ENCODE peak calls at places on chromosomes 4 and X, in eight cellular contexts. P, C, D, L, O, Y, J and W are unnamed samples.

GRCh38 chrX:43836435-43837184 is 45.6 kb downstream of the MAOB start:
- DNase-seq in P (no peak), C (no peak), D (no peak), L (peak), O (no peak), Y (no peak), J (peak), W (no peak)

GRCh38 chr4:183455431-183456145 is 11.2 kb downstream of the CDKN2AIP start:
- DNase-seq in P (no peak), C (no peak), D (no peak), L (no peak), O (no peak), Y (no peak), J (no peak), W (no peak)

GRCh38 chr4:17511041-17511949 is 595 bp downstream of the QDPR start:
- DNase-seq in P (peak), C (peak), D (peak), L (peak), O (peak), Y (peak), J (peak), W (peak)

GRCh38 chr4:1329408-1330371 is 17.3 kb upstream of the UVSSA start:
- DNase-seq in P (peak), C (no peak), D (no peak), L (no peak), O (no peak), Y (no peak), J (no peak), W (no peak)

GRCh38 chr4:21512351-21512750 is 436.2 kb downstream of the KCNIP4 start:
- DNase-seq in P (no peak), C (no peak), D (no peak), L (peak), O (no peak), Y (no peak), J (peak), W (no peak)

GRCh38 chrX:40173662-40174593 is 76.2 kb upstream of the BCOR start:
- DNase-seq in P (peak), C (peak), D (peak), L (peak), O (no peak), Y (peak), J (peak), W (peak)

GRCh38 chrX:52870041-52870440 is 2.2 kb upstream of the XAGE3 start:
- DNase-seq in P (no peak), C (no peak), D (no peak), L (no peak), O (no peak), Y (no peak), J (no peak), W (no peak)

GRCh38 chr4:173934933-173935620 is 348.4 kb downstream of the FBXO8 start:
- DNase-seq in P (no peak), C (no peak), D (no peak), L (no peak), O (no peak), Y (no peak), J (no peak), W (no peak)

GRCh38 chrX:150849996-150850720 is 48.3 kb downstream of the CD99L2 start:
- DNase-seq in P (no peak), C (no peak), D (no peak), L (no peak), O (no peak), Y (no peak), J (no peak), W (no peak)

DNA sequence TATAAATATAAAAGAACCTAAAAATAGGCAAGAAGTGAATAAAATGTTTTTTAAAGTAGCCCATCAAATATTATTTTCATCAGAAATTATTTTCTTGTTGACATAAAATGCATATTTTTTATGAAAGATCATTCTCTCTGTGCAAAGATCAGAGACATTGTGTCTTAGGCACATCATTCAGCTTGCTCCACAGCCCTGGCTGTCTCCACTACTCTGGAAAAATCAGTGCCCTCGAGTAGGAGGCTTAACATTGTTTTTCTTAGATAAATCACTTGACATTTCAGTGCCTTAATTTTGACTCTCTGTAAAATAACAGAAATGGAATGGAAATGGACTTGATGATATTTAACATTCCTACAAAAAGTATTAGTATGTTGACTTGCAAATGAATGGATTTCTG is 77.9 kb downstream of the FAT4 start:
- DNase-seq in P (no peak), C (no peak), D (no peak), L (no peak), O (no peak), Y (no peak), J (no peak), W (no peak)
- H3K4me3 ChIP-seq in P (no peak), C (no peak), D (no peak), L (no peak), O (no peak), Y (no peak), J (no peak), W (no peak)

DNA sequence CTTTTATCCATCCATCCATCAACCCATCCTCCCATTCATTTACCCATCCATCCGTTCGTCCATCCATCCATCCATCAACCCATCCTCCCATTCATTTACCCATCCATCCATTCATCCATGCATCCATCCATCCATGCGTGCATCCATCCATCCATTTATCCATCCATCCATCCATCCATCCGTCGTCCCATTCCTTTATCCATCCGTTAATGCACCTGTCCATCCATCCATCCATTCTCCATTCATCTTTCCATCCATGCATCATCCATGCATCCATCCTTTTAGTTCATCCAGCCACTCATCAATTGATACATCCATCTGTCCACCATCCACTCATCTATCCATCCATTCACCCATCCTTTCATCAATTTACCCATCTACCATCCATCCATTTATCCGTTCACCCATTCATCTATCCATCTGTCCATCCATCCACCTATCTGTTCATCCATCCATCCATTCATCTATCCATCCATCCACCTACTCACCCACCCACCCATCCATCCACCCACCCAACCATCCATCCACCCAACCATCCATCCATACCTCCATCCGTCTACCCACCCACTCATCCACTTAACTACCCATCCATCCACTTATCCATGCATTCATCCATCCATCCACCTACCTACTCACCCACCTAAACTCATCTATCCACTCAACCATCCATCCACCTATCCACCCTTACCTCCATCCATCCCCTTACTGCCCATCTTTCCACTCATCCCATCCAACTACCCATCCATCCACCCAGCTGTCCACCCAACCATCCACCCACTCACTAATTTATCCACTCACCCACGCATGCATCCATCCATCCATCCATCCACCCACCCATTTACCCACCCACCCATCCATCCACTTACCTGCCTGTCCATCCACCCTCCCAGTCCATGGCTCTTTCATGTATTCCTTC is 9.6 kb downstream of the CD99 start:
- DNase-seq in P (no peak), C (no peak), D (no peak), L (no peak), O (no peak), Y (no peak), J (no peak), W (no peak)
- H3K27ac ChIP-seq in P (no peak), C (peak), D (no peak), L (no peak), O (no peak), Y (no peak), J (peak), W (peak)

DNA sequence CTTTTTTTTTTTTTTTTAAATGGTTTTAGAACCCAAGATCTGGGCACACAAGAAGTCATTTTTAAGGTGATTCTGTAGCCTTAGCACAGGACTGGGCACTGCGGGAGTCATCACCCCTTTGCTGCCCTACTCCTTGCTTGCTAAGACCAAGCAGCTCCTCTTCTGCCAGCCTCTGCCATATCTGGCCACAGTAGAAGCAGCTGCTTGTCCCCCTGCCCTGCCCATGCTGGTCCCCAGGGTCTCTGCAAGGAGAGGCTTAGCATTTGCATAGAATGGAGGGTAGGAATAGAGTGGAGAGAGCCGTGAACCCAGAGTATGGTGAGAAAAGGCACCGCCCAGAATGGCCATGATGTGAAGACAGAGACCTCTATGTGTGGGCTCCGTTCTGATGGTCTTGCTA is 109.3 kb downstream of the ADRA2C start:
- DNase-seq in P (no peak), C (peak), D (no peak), L (no peak), O (no peak), Y (no peak), J (no peak), W (no peak)
- TF ChIP-seq CTCF in P (no peak), C (no peak), D (no peak), L (no peak), O (no peak), Y (no peak), J (no peak), W (no peak)

GRCh38 chrX:143568467-143568866 is 51.2 kb upstream of the SPANXN3 start:
- DNase-seq in P (no peak), C (no peak), D (no peak), L (no peak), O (no peak), Y (no peak), J (no peak), W (no peak)
- H3K4me3 ChIP-seq in P (no peak), C (no peak), D (no peak), L (no peak), O (no peak), Y (no peak), J (no peak), W (no peak)

GRCh38 chr4:101349346-101350064 is 2.2 kb upstream of the PPP3CA start:
- DNase-seq in P (peak), C (peak), D (peak), L (peak), O (peak), Y (peak), J (no peak), W (peak)

GRCh38 chr4:101357751-101358150 is 10.4 kb upstream of the PPP3CA start:
- DNase-seq in P (no peak), C (no peak), D (no peak), L (no peak), O (no peak), Y (no peak), J (no peak), W (no peak)

GRCh38 chr4:101356928-101357327 is 9.6 kb upstream of the PPP3CA start:
- DNase-seq in P (no peak), C (no peak), D (no peak), L (peak), O (peak), Y (no peak), J (no peak), W (no peak)

GRCh38 chr4:101355767-101356702 is 8.7 kb upstream of the PPP3CA start:
- DNase-seq in P (no peak), C (no peak), D (no peak), L (peak), O (no peak), Y (no peak), J (no peak), W (no peak)

DNA sequence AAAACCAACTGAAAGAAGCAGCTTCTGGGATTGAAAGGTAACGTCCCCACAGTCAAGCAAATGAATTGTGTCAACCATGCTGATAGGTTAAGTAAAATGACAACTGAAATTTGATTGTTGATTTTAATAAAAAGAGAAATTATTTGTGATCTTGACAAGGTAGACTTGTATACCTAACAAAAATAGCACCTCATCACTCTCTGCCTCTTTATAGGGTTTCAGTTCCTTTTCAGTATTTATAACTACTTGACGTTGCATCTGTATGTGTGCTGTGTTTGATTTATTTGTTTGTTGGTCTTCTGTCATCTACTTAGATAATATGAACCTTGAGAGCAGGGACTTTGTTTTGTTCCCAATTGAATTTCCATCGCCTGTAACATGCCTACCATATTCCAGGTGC is 7.9 kb upstream of the PPP3CA start:
- DNase-seq in P (no peak), C (no peak), D (no peak), L (no peak), O (no peak), Y (no peak), J (peak), W (no peak)
- H3K27ac ChIP-seq in P (no peak), C (no peak), D (no peak), L (peak), O (no peak), Y (no peak), J (peak), W (no peak)

GRCh38 chr4:4901877-4902276 is 42.4 kb downstream of the MSX1 start:
- DNase-seq in P (no peak), C (no peak), D (no peak), L (no peak), O (no peak), Y (no peak), J (peak), W (no peak)
- TF ChIP-seq CTCF in P (no peak), C (no peak), D (no peak), L (peak), O (no peak), Y (no peak), J (peak), W (no peak)

GRCh38 chrX:131739823-131740222 is 195.9 kb downstream of the OR13H1 start:
- DNase-seq in P (no peak), C (no peak), D (no peak), L (no peak), O (no peak), Y (no peak), J (no peak), W (no peak)

GRCh38 chrX:131729295-131729694 is 185.4 kb downstream of the OR13H1 start:
- DNase-seq in P (peak), C (peak), D (peak), L (no peak), O (peak), Y (no peak), J (no peak), W (peak)

GRCh38 chrX:131735127-131735526 is 191.3 kb downstream of the OR13H1 start:
- DNase-seq in P (no peak), C (no peak), D (no peak), L (no peak), O (no peak), Y (no peak), J (no peak), W (no peak)

GRCh38 chrX:131734621-131735020 is 190.7 kb downstream of the OR13H1 start:
- DNase-seq in P (peak), C (peak), D (peak), L (no peak), O (no peak), Y (no peak), J (no peak), W (peak)
- H3K4me3 ChIP-seq in P (peak), C (peak), D (no peak), L (no peak), O (no peak), Y (no peak), J (no peak), W (no peak)

GRCh38 chr4:186930024-186930423 is 206.4 kb upstream of the FAT1 start:
- DNase-seq in P (no peak), C (no peak), D (no peak), L (no peak), O (no peak), Y (no peak), J (no peak), W (no peak)

GRCh38 chr4:186932196-186932595 is 208.5 kb upstream of the FAT1 start:
- DNase-seq in P (no peak), C (no peak), D (no peak), L (peak), O (no peak), Y (no peak), J (no peak), W (no peak)

GRCh38 chr4:186932631-186933150 is 209.0 kb upstream of the FAT1 start:
- DNase-seq in P (no peak), C (no peak), D (no peak), L (peak), O (no peak), Y (no peak), J (no peak), W (no peak)

GRCh38 chr4:186934255-186934654 is 210.6 kb upstream of the FAT1 start:
- DNase-seq in P (no peak), C (no peak), D (no peak), L (no peak), O (no peak), Y (no peak), J (no peak), W (no peak)

GRCh38 chr4:186931519-186931918 is 207.9 kb upstream of the FAT1 start:
- DNase-seq in P (no peak), C (no peak), D (no peak), L (no peak), O (no peak), Y (no peak), J (no peak), W (no peak)
- H3K27ac ChIP-seq in P (no peak), C (no peak), D (no peak), L (peak), O (no peak), Y (no peak), J (no peak), W (no peak)

GRCh38 chr4:109846395-109847098 is 1.4 kb upstream of the LRIT3 start:
- DNase-seq in P (no peak), C (no peak), D (no peak), L (no peak), O (no peak), Y (no peak), J (no peak), W (no peak)

GRCh38 chr4:109848501-109848900 is 594 bp downstream of the LRIT3 start:
- DNase-seq in P (no peak), C (no peak), D (no peak), L (no peak), O (no peak), Y (no peak), J (no peak), W (no peak)

GRCh38 chr4:109847896-109848442 is at the start of gene LRIT3:
- DNase-seq in P (no peak), C (no peak), D (no peak), L (no peak), O (no peak), Y (no peak), J (no peak), W (no peak)

DNA sequence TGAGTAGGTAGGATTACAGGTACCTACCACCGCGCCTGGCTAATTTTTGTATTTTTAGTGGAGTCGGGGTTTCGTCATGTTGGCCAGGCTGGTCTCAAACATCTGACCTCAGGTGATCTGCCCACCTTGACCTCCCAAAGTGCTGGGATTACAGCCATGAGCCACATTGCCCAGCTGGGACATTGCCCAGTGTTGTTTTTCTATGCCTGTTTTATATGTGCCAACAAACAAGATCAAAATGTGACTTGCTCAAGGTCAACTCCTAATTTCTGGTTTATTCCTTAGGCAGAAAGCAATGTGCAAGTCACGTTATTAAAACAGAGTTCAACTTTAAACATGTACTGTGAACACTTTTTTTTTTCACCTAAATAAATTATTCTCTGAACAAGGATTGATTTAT is 2.7 kb downstream of the LRIT3 start:
- DNase-seq in P (no peak), C (no peak), D (no peak), L (no peak), O (no peak), Y (no peak), J (no peak), W (no peak)
- TF ChIP-seq CTCF in P (no peak), C (no peak), D (no peak), L (no peak), O (no peak), Y (no peak), J (no peak), W (no peak)

DNA sequence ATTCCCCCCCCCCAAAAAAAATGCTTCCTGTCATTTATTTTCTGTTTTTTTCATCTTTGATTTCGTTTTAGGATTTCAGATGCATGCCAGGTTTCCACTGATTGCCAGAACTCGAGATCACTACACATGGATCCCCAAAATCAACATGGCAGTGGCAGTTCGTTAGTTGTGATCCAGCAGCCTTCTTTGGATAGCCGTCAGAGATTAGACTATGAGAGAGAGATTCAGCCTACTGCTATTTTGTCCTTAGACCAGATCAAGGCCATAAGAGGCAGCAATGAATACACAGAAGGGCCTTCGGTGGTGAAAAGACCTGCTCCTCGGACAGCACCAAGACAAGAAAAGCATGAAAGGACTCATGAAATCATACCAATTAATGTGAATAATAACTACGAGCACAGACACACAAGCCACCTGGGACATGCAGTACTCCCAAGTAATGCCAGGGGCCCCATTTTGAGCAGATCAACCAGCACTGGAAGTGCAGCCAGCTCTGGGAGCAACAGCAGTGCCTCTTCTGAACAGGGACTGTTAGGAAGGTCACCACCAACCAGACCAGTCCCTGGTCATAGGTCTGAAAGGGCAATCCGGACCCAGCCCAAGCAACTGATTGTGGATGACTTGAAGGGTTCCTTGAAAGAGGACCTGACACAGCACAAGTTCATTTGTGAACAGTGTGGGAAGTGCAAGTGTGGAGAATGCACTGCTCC is 5.0 kb downstream of the SPRY1 start:
- DNase-seq in P (peak), C (no peak), D (no peak), L (no peak), O (no peak), Y (no peak), J (no peak), W (no peak)
- H3K4me3 ChIP-seq in P (peak), C (peak), D (peak), L (no peak), O (no peak), Y (peak), J (no peak), W (no peak)